ENCODE peak calls at places on chromosome 15, in five cellular contexts. Y is activated naive CD4-positive, alpha-beta T cell; D is WTC11; E is Right ventricle myocardium superior; J is stimulated activated CD4-positive, alpha-beta T cell treated with anti-CD3 and anti-CD28 coated beads, Interleukin-1b, Interleukin-23, amount 100 ng/mL, for 48 hours. R is an unnamed sample.

GRCh38 chr15:40918146-40918798 is 10.9 kb upstream of the DLL4 start:
- DNase-seq in Y (no peak), E (no peak), D (no peak), J (no peak), R (no peak)

GRCh38 chr15:43483306-43484128 is 9.4 kb downstream of the TP53BP1 start:
- DNase-seq in Y (no peak), E (no peak), D (no peak), J (no peak), R (no peak)

GRCh38 chr15:99961011-99961441 is 227.8 kb upstream of the LYSMD4 start:
- DNase-seq in E (no peak), D (peak), J (peak), Y (no peak), R (no peak)

GRCh38 chr15:100281096-100281917 is 60.5 kb downstream of the ADAMTS17 start:
- DNase-seq in E (no peak), Y (no peak), D (no peak), J (no peak), R (no peak)

GRCh38 chr15:35818846-35819245 is 272.9 kb upstream of the DPH6 start:
- DNase-seq in D (no peak), Y (no peak), J (no peak), E (no peak), R (no peak)

GRCh38 chr15:74128785-74129350 is 1.5 kb upstream of the ISLR2 start:
- DNase-seq in J (no peak), E (no peak), Y (no peak), D (no peak), R (no peak)

GRCh38 chr15:69031013-69032001 is 16.8 kb downstream of the NOX5 start:
- DNase-seq in Y (no peak), D (peak), E (peak), J (peak), R (peak)

GRCh38 chr15:99100245-99101173 is 4.4 kb upstream of the SYNM start:
- DNase-seq in D (peak), J (peak), Y (peak), E (peak), R (peak)

GRCh38 chr15:57159767-57160166 is 216.5 kb upstream of the CGNL1 start:
- DNase-seq in J (no peak), Y (no peak), D (no peak), E (no peak), R (no peak)

GRCh38 chr15:62482715-62483429 is 317.8 kb upstream of the C2CD4B start:
- DNase-seq in Y (no peak), E (no peak), D (peak), J (peak), R (peak)

GRCh38 chr15:95300958-95301357 is 1029.5 kb upstream of the NR2F2 start:
- DNase-seq in Y (no peak), E (no peak), D (no peak), J (no peak), R (no peak)

GRCh38 chr15:100683434-100683833 is 81.0 kb downstream of the ASB7 start:
- DNase-seq in J (no peak), E (no peak), Y (no peak), D (no peak), R (no peak)

R was measured in BE2C.